ENCODE peak calls at places on chromosome 12, in six cellular contexts. One of them, this sample, is unnamed.

GRCh38 chr12:115182239-115182638 is 498.3 kb upstream of the TBX3 start:
- DNase-seq in Panc1: no peak
- DNase-seq in NCI-H345: no peak
- DNase-seq in nephron progenitor cell: no peak
- DNase-seq in activated T-cell treated with anti-CD3 and anti-CD28 coated beads for 1 hour: no peak
- DNase-seq in RWPE1: no peak
- DNase-seq in this sample: no peak

GRCh38 chr12:14770495-14771313 is 32.6 kb downstream of the WBP11 start:
- DNase-seq in Panc1: peak
- DNase-seq in NCI-H345: peak
- DNase-seq in nephron progenitor cell: peak
- DNase-seq in activated T-cell treated with anti-CD3 and anti-CD28 coated beads for 1 hour: peak
- DNase-seq in RWPE1: peak
- DNase-seq in this sample: peak

GRCh38 chr12:32419520-32419960 is 20.2 kb downstream of the FGD4 start:
- DNase-seq in Panc1: no peak
- DNase-seq in NCI-H345: no peak
- DNase-seq in nephron progenitor cell: no peak
- DNase-seq in activated T-cell treated with anti-CD3 and anti-CD28 coated beads for 1 hour: no peak
- DNase-seq in RWPE1: no peak
- DNase-seq in this sample: peak

GRCh38 chr12:131428086-131428685 is 282.7 kb upstream of the SFSWAP start:
- DNase-seq in Panc1: no peak
- DNase-seq in NCI-H345: no peak
- DNase-seq in nephron progenitor cell: no peak
- DNase-seq in activated T-cell treated with anti-CD3 and anti-CD28 coated beads for 1 hour: no peak
- DNase-seq in RWPE1: no peak
- DNase-seq in this sample: no peak

GRCh38 chr12:123278150-123278627 is 6.5 kb upstream of the CDK2AP1 start:
- DNase-seq in Panc1: no peak
- DNase-seq in NCI-H345: no peak
- DNase-seq in nephron progenitor cell: no peak
- DNase-seq in activated T-cell treated with anti-CD3 and anti-CD28 coated beads for 1 hour: no peak
- DNase-seq in RWPE1: no peak
- DNase-seq in this sample: no peak

GRCh38 chr12:75650100-75650499 is 138.7 kb upstream of the KRR1 start:
- DNase-seq in Panc1: no peak
- DNase-seq in NCI-H345: no peak
- DNase-seq in nephron progenitor cell: no peak
- DNase-seq in activated T-cell treated with anti-CD3 and anti-CD28 coated beads for 1 hour: no peak
- DNase-seq in RWPE1: no peak
- DNase-seq in this sample: no peak

GRCh38 chr12:12542964-12543363 is 19.7 kb downstream of the DUSP16 start:
- DNase-seq in Panc1: no peak
- DNase-seq in NCI-H345: no peak
- DNase-seq in nephron progenitor cell: no peak
- DNase-seq in activated T-cell treated with anti-CD3 and anti-CD28 coated beads for 1 hour: no peak
- DNase-seq in RWPE1: no peak
- DNase-seq in this sample: no peak

GRCh38 chr12:30880061-30880460 is 46.5 kb upstream of the TSPAN11 start:
- DNase-seq in Panc1: no peak
- DNase-seq in NCI-H345: peak
- DNase-seq in nephron progenitor cell: peak
- DNase-seq in activated T-cell treated with anti-CD3 and anti-CD28 coated beads for 1 hour: no peak
- DNase-seq in RWPE1: no peak
- DNase-seq in this sample: no peak

GRCh38 chr12:132841151-132841550 is 12.5 kb upstream of the GOLGA3 start:
- DNase-seq in Panc1: no peak
- DNase-seq in NCI-H345: no peak
- DNase-seq in nephron progenitor cell: no peak
- DNase-seq in activated T-cell treated with anti-CD3 and anti-CD28 coated beads for 1 hour: no peak
- DNase-seq in RWPE1: no peak
- DNase-seq in this sample: no peak

GRCh38 chr12:93868771-93869170 is 191.6 kb downstream of the CRADD start:
- DNase-seq in Panc1: no peak
- DNase-seq in NCI-H345: no peak
- DNase-seq in nephron progenitor cell: no peak
- DNase-seq in activated T-cell treated with anti-CD3 and anti-CD28 coated beads for 1 hour: no peak
- DNase-seq in RWPE1: no peak
- DNase-seq in this sample: no peak

GRCh38 chr12:96743606-96744005 is 163.5 kb upstream of the NEDD1 start:
- DNase-seq in Panc1: no peak
- DNase-seq in NCI-H345: no peak
- DNase-seq in nephron progenitor cell: no peak
- DNase-seq in activated T-cell treated with anti-CD3 and anti-CD28 coated beads for 1 hour: no peak
- DNase-seq in RWPE1: no peak
- DNase-seq in this sample: peak

GRCh38 chr12:124736115-124737039 is 127.3 kb downstream of the SCARB1 start:
- DNase-seq in Panc1: no peak
- DNase-seq in NCI-H345: no peak
- DNase-seq in nephron progenitor cell: no peak
- DNase-seq in activated T-cell treated with anti-CD3 and anti-CD28 coated beads for 1 hour: no peak
- DNase-seq in RWPE1: no peak
- DNase-seq in this sample: no peak

GRCh38 chr12:101925352-101925751 is 48.0 kb downstream of the DRAM1 start:
- DNase-seq in Panc1: no peak
- DNase-seq in NCI-H345: no peak
- DNase-seq in nephron progenitor cell: no peak
- DNase-seq in activated T-cell treated with anti-CD3 and anti-CD28 coated beads for 1 hour: no peak
- DNase-seq in RWPE1: peak
- DNase-seq in this sample: no peak

GRCh38 chr12:80946591-80946990 is 8.9 kb upstream of the LIN7A start:
- DNase-seq in Panc1: no peak
- DNase-seq in NCI-H345: no peak
- DNase-seq in nephron progenitor cell: no peak
- DNase-seq in activated T-cell treated with anti-CD3 and anti-CD28 coated beads for 1 hour: no peak
- DNase-seq in RWPE1: no peak
- DNase-seq in this sample: no peak

GRCh38 chr12:64737539-64737938 is 21.7 kb downstream of the GNS start:
- DNase-seq in Panc1: no peak
- DNase-seq in NCI-H345: peak
- DNase-seq in nephron progenitor cell: no peak
- DNase-seq in activated T-cell treated with anti-CD3 and anti-CD28 coated beads for 1 hour: no peak
- DNase-seq in RWPE1: no peak
- DNase-seq in this sample: no peak

GRCh38 chr12:20214286-20214685 is 154.1 kb upstream of the PDE3A start:
- DNase-seq in Panc1: no peak
- DNase-seq in NCI-H345: peak
- DNase-seq in nephron progenitor cell: no peak
- DNase-seq in activated T-cell treated with anti-CD3 and anti-CD28 coated beads for 1 hour: no peak
- DNase-seq in RWPE1: no peak
- DNase-seq in this sample: peak

GRCh38 chr12:84793558-84794367 is 118.8 kb downstream of the SLC6A15 start:
- DNase-seq in Panc1: no peak
- DNase-seq in NCI-H345: no peak
- DNase-seq in nephron progenitor cell: no peak
- DNase-seq in activated T-cell treated with anti-CD3 and anti-CD28 coated beads for 1 hour: no peak
- DNase-seq in RWPE1: peak
- DNase-seq in this sample: no peak

GRCh38 chr12:21989819-21990412 is 48.7 kb upstream of the ABCC9 start:
- DNase-seq in Panc1: no peak
- DNase-seq in NCI-H345: peak
- DNase-seq in nephron progenitor cell: no peak
- DNase-seq in activated T-cell treated with anti-CD3 and anti-CD28 coated beads for 1 hour: no peak
- DNase-seq in RWPE1: peak
- DNase-seq in this sample: peak

GRCh38 chr12:78530065-78530765 is 334.4 kb upstream of the SYT1 start:
- DNase-seq in Panc1: no peak
- DNase-seq in NCI-H345: peak
- DNase-seq in nephron progenitor cell: no peak
- DNase-seq in activated T-cell treated with anti-CD3 and anti-CD28 coated beads for 1 hour: no peak
- DNase-seq in RWPE1: no peak
- DNase-seq in this sample: no peak

GRCh38 chr12:3271639-3272038 is 194.5 kb downstream of the TSPAN9 start:
- DNase-seq in Panc1: no peak
- DNase-seq in NCI-H345: no peak
- DNase-seq in nephron progenitor cell: no peak
- DNase-seq in activated T-cell treated with anti-CD3 and anti-CD28 coated beads for 1 hour: no peak
- DNase-seq in RWPE1: no peak
- DNase-seq in this sample: no peak

GRCh38 chr12:48193623-48194022 is 9.5 kb downstream of the OR10AD1 start:
- DNase-seq in Panc1: no peak
- DNase-seq in NCI-H345: no peak
- DNase-seq in nephron progenitor cell: no peak
- DNase-seq in activated T-cell treated with anti-CD3 and anti-CD28 coated beads for 1 hour: no peak
- DNase-seq in RWPE1: no peak
- DNase-seq in this sample: no peak

GRCh38 chr12:27922591-27923139 is 49.9 kb downstream of the PTHLH start:
- DNase-seq in Panc1: no peak
- DNase-seq in NCI-H345: no peak
- DNase-seq in nephron progenitor cell: no peak
- DNase-seq in activated T-cell treated with anti-CD3 and anti-CD28 coated beads for 1 hour: no peak
- DNase-seq in RWPE1: peak
- DNase-seq in this sample: no peak

GRCh38 chr12:104624529-104624928 is 167.8 kb downstream of the CHST11 start:
- DNase-seq in Panc1: no peak
- DNase-seq in NCI-H345: no peak
- DNase-seq in nephron progenitor cell: no peak
- DNase-seq in activated T-cell treated with anti-CD3 and anti-CD28 coated beads for 1 hour: no peak
- DNase-seq in RWPE1: no peak
- DNase-seq in this sample: no peak

GRCh38 chr12:132118876-132119275 is 25.2 kb downstream of the DDX51 start:
- DNase-seq in Panc1: no peak
- DNase-seq in NCI-H345: no peak
- DNase-seq in nephron progenitor cell: no peak
- DNase-seq in activated T-cell treated with anti-CD3 and anti-CD28 coated beads for 1 hour: no peak
- DNase-seq in RWPE1: no peak
- DNase-seq in this sample: no peak

GRCh38 chr12:26524862-26525465 is 308.0 kb downstream of the ITPR2 start:
- DNase-seq in Panc1: peak
- DNase-seq in NCI-H345: no peak
- DNase-seq in nephron progenitor cell: no peak
- DNase-seq in activated T-cell treated with anti-CD3 and anti-CD28 coated beads for 1 hour: no peak
- DNase-seq in RWPE1: no peak
- DNase-seq in this sample: no peak

GRCh38 chr12:43241971-43242370 is 310.0 kb downstream of the ADAMTS20 start:
- DNase-seq in Panc1: no peak
- DNase-seq in NCI-H345: no peak
- DNase-seq in nephron progenitor cell: no peak
- DNase-seq in activated T-cell treated with anti-CD3 and anti-CD28 coated beads for 1 hour: no peak
- DNase-seq in RWPE1: no peak
- DNase-seq in this sample: no peak

GRCh38 chr12:49515266-49515665 is 23.6 kb upstream of the KCNH3 start:
- DNase-seq in Panc1: peak
- DNase-seq in NCI-H345: no peak
- DNase-seq in nephron progenitor cell: no peak
- DNase-seq in activated T-cell treated with anti-CD3 and anti-CD28 coated beads for 1 hour: no peak
- DNase-seq in RWPE1: peak
- DNase-seq in this sample: no peak

GRCh38 chr12:117818400-117818799 is 150.4 kb downstream of the KSR2 start:
- DNase-seq in Panc1: no peak
- DNase-seq in NCI-H345: peak
- DNase-seq in nephron progenitor cell: no peak
- DNase-seq in activated T-cell treated with anti-CD3 and anti-CD28 coated beads for 1 hour: no peak
- DNase-seq in RWPE1: no peak
- DNase-seq in this sample: no peak

GRCh38 chr12:110774824-110775223 is 32.1 kb upstream of the PPP1CC start:
- DNase-seq in Panc1: no peak
- DNase-seq in NCI-H345: no peak
- DNase-seq in nephron progenitor cell: no peak
- DNase-seq in activated T-cell treated with anti-CD3 and anti-CD28 coated beads for 1 hour: no peak
- DNase-seq in RWPE1: no peak
- DNase-seq in this sample: no peak

GRCh38 chr12:68792952-68793351 is 15.0 kb upstream of the MDM2 start:
- DNase-seq in Panc1: no peak
- DNase-seq in NCI-H345: no peak
- DNase-seq in nephron progenitor cell: no peak
- DNase-seq in activated T-cell treated with anti-CD3 and anti-CD28 coated beads for 1 hour: no peak
- DNase-seq in RWPE1: peak
- DNase-seq in this sample: no peak

GRCh38 chr12:71958056-71958455 is 19.4 kb downstream of the TPH2 start:
- DNase-seq in Panc1: no peak
- DNase-seq in NCI-H345: no peak
- DNase-seq in nephron progenitor cell: no peak
- DNase-seq in activated T-cell treated with anti-CD3 and anti-CD28 coated beads for 1 hour: no peak
- DNase-seq in RWPE1: no peak
- DNase-seq in this sample: no peak

GRCh38 chr12:51524386-51524901 is 66.6 kb upstream of the SCN8A start:
- DNase-seq in Panc1: no peak
- DNase-seq in NCI-H345: no peak
- DNase-seq in nephron progenitor cell: no peak
- DNase-seq in activated T-cell treated with anti-CD3 and anti-CD28 coated beads for 1 hour: no peak
- DNase-seq in RWPE1: no peak
- DNase-seq in this sample: peak